ENCODE peak calls at places on chromosomes 6 and 20, in ten cellular contexts. T is neural progenitor cell, Y is epithelial cell of esophagus, P is GM06990, M is cardiac muscle cell, H is tibial artery, A is endothelial cell of umbilical vein, G is AG10803, C is GM12865, O is lung. J is an unnamed sample.

GRCh38 chr6:26431258-26432162 is 8.8 kb upstream of the BTN3A3 start:
- DNase-seq in Y (no peak), H (peak), A (no peak), M (no peak), G (peak), C (no peak), T (no peak), P (no peak), O (no peak), J (no peak)

GRCh38 chr20:33561981-33562601 is 72.2 kb downstream of the CBFA2T2 start:
- DNase-seq in O (peak), C (no peak), H (peak), A (peak), T (peak), P (no peak), M (peak), G (peak), Y (peak), J (no peak)

GRCh38 chr6:37516076-37516919 is 16.6 kb upstream of the CCDC167 start:
- DNase-seq in A (no peak), C (peak), H (no peak), O (peak), Y (peak), T (peak), P (peak), G (no peak), M (peak), J (peak)

GRCh38 chr6:25627001-25627400 is 25.0 kb upstream of the SCGN start:
- DNase-seq in A (no peak), P (no peak), O (no peak), Y (peak), G (no peak), H (no peak), M (no peak), T (no peak), C (no peak), J (no peak)

GRCh38 chr6:139628220-139628619 is 253.8 kb upstream of the CITED2 start:
- DNase-seq in P (no peak), H (no peak), A (no peak), M (no peak), Y (no peak), C (no peak), O (no peak), G (no peak), T (no peak), J (no peak)

GRCh38 chr6:153117986-153118886 is 12.8 kb downstream of the RGS17 start:
- DNase-seq in Y (peak), T (no peak), O (no peak), M (no peak), C (peak), P (peak), G (peak), A (no peak), H (no peak), J (no peak)

GRCh38 chr20:45011108-45011526 is 44.8 kb downstream of the STK4 start:
- DNase-seq in Y (peak), C (peak), G (peak), H (no peak), O (peak), A (peak), P (no peak), M (peak), T (peak), J (peak)

GRCh38 chr6:25332671-25333071 is 53.5 kb downstream of the CARMIL1 start:
- DNase-seq in Y (no peak), O (no peak), M (no peak), A (no peak), G (no peak), P (no peak), C (peak), T (no peak), H (no peak), J (no peak)

GRCh38 chr6:127518212-127518709 is 874 bp downstream of the MTCL3 start:
- DNase-seq in Y (no peak), A (no peak), H (no peak), C (no peak), O (no peak), G (no peak), T (peak), M (no peak), P (no peak), J (peak)

GRCh38 chr20:313948-314347 is 11.4 kb upstream of the SOX12 start:
- DNase-seq in P (no peak), T (no peak), H (no peak), A (peak), G (peak), C (no peak), M (no peak), Y (peak), O (no peak), J (no peak)

GRCh38 chr6:102961902-102962301 is 1568.4 kb downstream of the GRIK2 start:
- DNase-seq in A (no peak), T (no peak), C (no peak), M (no peak), P (no peak), O (no peak), Y (no peak), G (no peak), H (no peak), J (no peak)

GRCh38 chr20:1758765-1759164 is 101.2 kb upstream of the SIRPG start:
- DNase-seq in C (no peak), M (no peak), P (no peak), Y (no peak), H (no peak), G (no peak), O (no peak), T (no peak), A (no peak), J (no peak)

GRCh38 chr20:1888796-1889463 is 6.3 kb upstream of the SIRPA start:
- DNase-seq in A (no peak), T (peak), M (no peak), H (no peak), Y (peak), P (no peak), C (no peak), G (peak), O (no peak), J (no peak)

GRCh38 chr20:48866936-48867335 is 39.1 kb upstream of the PREX1 start:
- DNase-seq in Y (no peak), T (no peak), P (no peak), H (no peak), C (no peak), M (peak), A (no peak), G (no peak), O (no peak), J (no peak)

GRCh38 chr6:127436578-127437110 is 22.5 kb downstream of the KIAA0408 start:
- DNase-seq in P (no peak), A (no peak), G (no peak), O (no peak), Y (no peak), H (no peak), T (no peak), C (no peak), M (no peak), J (no peak)

GRCh38 chr6:170062209-170062903 is 228.5 kb downstream of the DLL1 start:
- DNase-seq in P (no peak), H (peak), C (no peak), A (no peak), O (no peak), M (no peak), Y (no peak), G (no peak), T (no peak), J (no peak)

GRCh38 chr6:35920793-35921732 is at the start of gene SRPK1:
- DNase-seq in C (peak), A (peak), O (peak), G (peak), P (peak), Y (peak), M (peak), T (peak), H (peak), J (peak)

GRCh38 chr20:52379723-52380336 is 188.3 kb upstream of the ZFP64 start:
- DNase-seq in G (peak), T (peak), C (peak), M (peak), Y (peak), H (no peak), P (no peak), O (no peak), A (peak), J (no peak)

GRCh38 chr6:1023229-1023628 is 288.7 kb upstream of the FOXQ1 start:
- DNase-seq in Y (no peak), H (no peak), P (no peak), M (no peak), A (no peak), G (no peak), C (no peak), T (no peak), O (peak), J (no peak)

GRCh38 chr6:33668914-33669313 is 42.6 kb downstream of the UQCC2 start:
- DNase-seq in T (no peak), G (no peak), Y (peak), A (no peak), P (peak), O (peak), M (no peak), C (peak), H (no peak), J (no peak)

GRCh38 chr6:136508701-136509387 is 41.4 kb downstream of the MAP7 start:
- DNase-seq in M (no peak), H (no peak), A (no peak), C (no peak), O (no peak), T (no peak), G (no peak), Y (peak), P (no peak), J (no peak)

GRCh38 chr6:71887006-71887743 is 825 bp downstream of the RIMS1 start:
- DNase-seq in T (peak), Y (no peak), O (no peak), A (peak), C (no peak), G (no peak), H (no peak), M (peak), P (no peak), J (no peak)

GRCh38 chr6:71888720-71889340 is 2.5 kb downstream of the RIMS1 start:
- DNase-seq in M (no peak), Y (no peak), A (no peak), C (no peak), O (no peak), G (no peak), T (peak), P (no peak), H (no peak), J (no peak)

GRCh38 chr6:71889366-71889765 is 3.0 kb downstream of the RIMS1 start:
- DNase-seq in T (no peak), A (no peak), C (no peak), Y (no peak), O (no peak), G (no peak), H (no peak), M (no peak), P (no peak), J (no peak)

GRCh38 chr6:71887744-71888115 is 1.4 kb downstream of the RIMS1 start:
- DNase-seq in T (no peak), P (no peak), C (no peak), O (no peak), A (no peak), M (no peak), G (no peak), H (no peak), Y (no peak), J (no peak)

DNA sequence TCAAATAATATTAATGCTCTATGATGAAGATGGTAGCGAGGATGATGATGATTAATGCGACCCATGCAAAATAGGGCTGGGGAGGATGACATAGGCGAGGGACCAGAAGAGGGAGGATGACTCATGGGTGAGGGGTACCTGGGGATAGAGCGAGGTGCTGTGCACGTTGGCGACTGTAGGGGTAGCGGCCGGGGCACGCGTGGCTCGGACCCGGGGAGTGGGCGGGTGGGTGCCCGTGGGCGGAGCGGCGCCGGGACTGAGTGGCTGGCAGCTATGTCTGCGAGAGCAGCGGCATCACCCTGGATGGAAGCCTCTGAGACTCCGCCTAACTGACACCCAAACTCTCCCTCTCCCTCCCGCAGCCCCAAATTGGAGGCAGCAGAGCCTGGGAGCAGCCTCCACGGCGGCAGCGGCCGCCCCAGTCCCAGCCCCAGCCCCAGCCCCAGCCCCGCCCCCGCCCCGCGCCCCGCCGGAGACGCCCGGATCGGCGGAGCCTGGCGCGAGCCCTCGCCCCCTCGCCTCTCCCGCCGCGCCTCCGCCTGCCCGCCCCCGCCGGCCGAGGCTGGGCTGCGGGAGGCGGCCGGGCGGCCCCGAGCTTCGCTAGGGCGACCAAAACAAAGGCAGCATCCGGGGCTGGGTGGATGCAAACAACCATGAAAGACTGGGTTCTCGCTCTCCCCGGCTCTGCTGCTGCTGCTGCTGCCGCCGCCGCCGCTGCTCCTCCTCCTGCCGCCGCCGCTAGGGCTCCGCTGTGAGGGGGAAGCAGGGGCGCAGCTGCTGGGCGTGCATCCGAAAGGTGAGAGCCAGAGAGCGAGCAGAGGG is at the start of gene RIMS1:
- DNase-seq in C (peak), P (peak), A (no peak), M (peak), H (peak), Y (no peak), G (peak), T (peak), O (no peak), J (peak)
- H3K4me3 ChIP-seq in C (peak), P (peak), A (no peak), M (peak), H (peak), Y (no peak), G (peak), T (peak), O (peak), J (peak)

GRCh38 chr20:38337561-38338140 is 8.6 kb upstream of the LBP start:
- DNase-seq in T (peak), M (peak), H (no peak), O (no peak), G (no peak), Y (peak), C (peak), P (no peak), A (no peak), J (peak)
- TF ChIP-seq CTCF in T (peak), M (peak), H (peak), O (no peak), G (peak), Y (peak), C (peak), P (peak), A (peak), J (peak)

DNA sequence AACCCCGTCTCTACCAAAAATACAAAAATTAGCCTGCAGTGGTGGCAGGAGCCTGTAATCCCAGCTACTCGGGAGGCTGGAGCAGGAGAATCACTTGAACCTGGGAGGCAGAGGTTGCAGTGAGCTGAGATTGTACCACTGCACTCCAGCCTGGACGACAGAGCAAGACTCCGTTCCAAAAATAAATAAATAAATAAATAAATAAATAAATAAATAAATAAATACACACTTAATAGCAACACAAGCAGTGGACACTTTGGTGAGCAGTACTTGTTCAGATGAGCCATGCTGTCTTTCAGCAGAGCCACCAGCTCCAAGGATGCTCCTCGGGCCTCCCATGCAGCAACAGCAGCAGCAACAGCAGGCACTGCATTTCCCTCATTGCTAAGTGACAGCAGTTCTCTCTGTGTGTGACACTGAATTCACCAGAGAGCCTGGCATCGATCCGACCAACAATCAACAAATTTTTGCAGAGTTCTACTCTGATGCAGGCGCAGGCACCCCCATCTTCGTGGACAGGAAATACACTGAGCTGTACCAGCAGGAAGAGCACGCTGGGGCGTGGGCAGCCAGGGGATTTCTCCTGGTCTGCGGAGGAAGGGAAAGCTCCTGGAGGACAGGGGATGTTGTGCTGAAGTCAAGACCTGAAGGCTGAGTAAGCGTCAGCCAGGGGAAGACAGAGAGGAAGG is 54.0 kb upstream of the SNX9 start:
- DNase-seq in H (no peak), P (no peak), A (no peak), M (no peak), O (no peak), T (no peak), G (no peak), Y (no peak), C (peak), J (no peak)
- H3K4me3 ChIP-seq in H (no peak), P (no peak), A (no peak), M (no peak), O (no peak), T (no peak), G (no peak), Y (no peak), C (no peak), J (no peak)

GRCh38 chr20:56957737-56958553 is 308.5 kb downstream of the BMP7 start:
- DNase-seq in A (no peak), M (peak), G (peak), T (peak), O (no peak), H (no peak), P (no peak), C (no peak), Y (no peak), J (no peak)
- TF ChIP-seq CTCF in A (no peak), M (no peak), G (no peak), T (peak), O (no peak), H (no peak), P (no peak), C (no peak), Y (no peak), J (no peak)

GRCh38 chr6:122719176-122719575 is 60.3 kb upstream of the FABP7 start:
- DNase-seq in O (no peak), H (no peak), Y (no peak), M (no peak), A (no peak), C (no peak), G (no peak), T (no peak), P (no peak), J (no peak)
- H3K4me3 ChIP-seq in O (no peak), H (no peak), Y (no peak), M (no peak), A (no peak), C (no peak), G (no peak), T (no peak), P (no peak), J (no peak)

GRCh38 chr20:62952373-62953166 is at the start of gene SLC17A9:
- DNase-seq in T (peak), G (peak), M (peak), H (peak), P (peak), C (peak), O (peak), Y (no peak), A (peak), J (no peak)

GRCh38 chr20:62955519-62956386 is 3.2 kb downstream of the SLC17A9 start:
- DNase-seq in H (no peak), Y (no peak), O (no peak), P (no peak), C (no peak), A (no peak), M (no peak), G (no peak), T (no peak), J (no peak)

GRCh38 chr20:62951896-62952372 is 575 bp upstream of the SLC17A9 start:
- DNase-seq in O (no peak), Y (no peak), A (no peak), P (no peak), M (no peak), G (no peak), C (no peak), H (no peak), T (no peak), J (no peak)

GRCh38 chr20:62953167-62953838 is 794 bp downstream of the SLC17A9 start:
- DNase-seq in H (no peak), Y (no peak), G (peak), T (no peak), P (peak), M (no peak), A (peak), O (no peak), C (peak), J (no peak)

DNA sequence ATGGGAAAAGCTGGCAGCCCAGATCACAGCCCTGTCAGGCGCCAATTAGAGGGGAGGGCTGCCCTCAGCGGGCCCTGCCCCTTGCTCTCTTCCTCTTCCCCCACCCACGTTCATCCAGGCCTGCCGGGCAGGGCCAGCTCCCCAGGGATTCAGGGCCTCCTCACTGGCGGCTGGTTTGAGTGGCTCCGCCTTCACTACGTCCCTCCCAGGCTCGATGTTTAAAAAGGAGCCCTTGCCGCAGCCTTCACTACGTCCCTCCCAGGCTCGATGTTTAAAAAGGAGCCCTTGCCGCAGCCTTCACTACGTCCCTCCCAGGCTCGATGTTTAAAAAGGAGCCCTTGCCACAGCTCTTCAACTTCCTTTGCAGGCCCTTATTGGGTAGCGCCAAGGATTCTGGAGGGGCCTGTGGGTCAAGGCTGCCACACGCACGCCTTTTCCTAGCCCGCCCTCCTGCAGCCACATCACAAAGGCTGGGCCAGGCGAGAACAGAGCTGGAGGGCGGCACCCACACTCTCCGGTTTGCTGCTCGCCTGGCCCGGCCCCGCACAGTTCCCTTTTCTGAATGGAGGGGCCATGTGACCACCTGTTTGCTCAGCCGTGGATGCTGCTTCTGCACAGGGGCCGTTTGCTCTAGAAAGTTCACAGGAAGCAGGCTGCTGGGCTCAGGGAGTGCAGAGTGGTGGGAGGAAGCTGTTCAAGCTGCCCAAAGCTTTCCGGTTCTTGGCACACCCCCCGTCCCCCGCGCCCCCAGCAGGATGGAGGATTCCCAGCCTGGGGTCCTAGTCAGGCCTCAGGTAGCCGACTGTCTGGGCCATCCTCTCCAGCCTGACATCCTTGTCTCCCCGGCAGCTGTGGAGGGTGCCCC is 1.6 kb downstream of the SLC17A9 start:
- DNase-seq in M (peak), O (peak), C (peak), G (peak), P (peak), T (peak), A (peak), H (peak), Y (peak), J (peak)
- TF ChIP-seq CTCF in M (no peak), O (no peak), C (no peak), G (no peak), P (no peak), T (no peak), A (no peak), H (no peak), Y (no peak), J (no peak)